ENCODE peak calls at places on chromosomes 2 and 18, in five cellular contexts. One of them, this sample, is unnamed.

GRCh38 chr2:94875820-94876522 is 4.7 kb downstream of the TEKT4 start:
- DNase-seq in GM23248: no peak
- DNase-seq in activated naive CD4-positive, alpha-beta T cell: no peak
- DNase-seq in T-cell: no peak
- DNase-seq in uterus: no peak
- DNase-seq in this sample: no peak

GRCh38 chr2:134671498-134671897 is 47.3 kb downstream of the TMEM163 start:
- DNase-seq in GM23248: no peak
- DNase-seq in uterus: no peak
- DNase-seq in T-cell: no peak
- DNase-seq in activated naive CD4-positive, alpha-beta T cell: no peak
- DNase-seq in this sample: no peak

GRCh38 chr2:145957929-145958328 is 1438.0 kb upstream of the ZEB2 start:
- DNase-seq in T-cell: no peak
- DNase-seq in GM23248: peak; percentile 27
- DNase-seq in activated naive CD4-positive, alpha-beta T cell: no peak
- DNase-seq in uterus: no peak
- DNase-seq in this sample: no peak

GRCh38 chr2:105950521-105951389 is 206.0 kb downstream of the NCK2 start:
- DNase-seq in GM23248: peak; percentile 34
- DNase-seq in activated naive CD4-positive, alpha-beta T cell: no peak
- DNase-seq in T-cell: no peak
- DNase-seq in uterus: no peak
- DNase-seq in this sample: no peak

GRCh38 chr2:69278366-69278765 is 108.7 kb downstream of the GFPT1 start:
- DNase-seq in activated naive CD4-positive, alpha-beta T cell: no peak
- DNase-seq in T-cell: no peak
- DNase-seq in uterus: no peak
- DNase-seq in GM23248: no peak
- DNase-seq in this sample: no peak

GRCh38 chr2:96538487-96539214 is 2.1 kb downstream of the ARID5A start:
- DNase-seq in uterus: peak; percentile 62
- DNase-seq in T-cell: peak; percentile 96
- DNase-seq in activated naive CD4-positive, alpha-beta T cell: peak; percentile 60
- DNase-seq in GM23248: peak; percentile 66
- DNase-seq in this sample: peak; percentile 74

GRCh38 chr2:27285481-27285880 is 3.3 kb downstream of the TRIM54 start:
- DNase-seq in activated naive CD4-positive, alpha-beta T cell: no peak
- DNase-seq in T-cell: no peak
- DNase-seq in uterus: no peak
- DNase-seq in GM23248: no peak
- DNase-seq in this sample: no peak

GRCh38 chr2:85396531-85397470 is 13.4 kb downstream of the CAPG start:
- DNase-seq in uterus: no peak
- DNase-seq in GM23248: no peak
- DNase-seq in T-cell: no peak
- DNase-seq in activated naive CD4-positive, alpha-beta T cell: no peak
- DNase-seq in this sample: no peak

GRCh38 chr2:100736121-100736915 is 83.6 kb upstream of the NPAS2 start:
- DNase-seq in T-cell: no peak
- DNase-seq in activated naive CD4-positive, alpha-beta T cell: no peak
- DNase-seq in GM23248: no peak
- DNase-seq in uterus: no peak
- DNase-seq in this sample: no peak

GRCh38 chr18:77552945-77553344 is 303.3 kb downstream of the GALR1 start:
- DNase-seq in activated naive CD4-positive, alpha-beta T cell: no peak
- DNase-seq in T-cell: no peak
- DNase-seq in uterus: no peak
- DNase-seq in GM23248: no peak
- DNase-seq in this sample: no peak